ENCODE peak calls at places on chromosome 21, in four cellular contexts. N is tibial artery, Q is mucosa of descending colon, R is pancreas. T is an unnamed sample.

GRCh38 chr21:37536616-37537278 is 170.2 kb downstream of the DYRK1A start:
- DNase-seq in N (no peak), Q (no peak), R (no peak), T (no peak)

GRCh38 chr21:35113064-35113463 is 64.0 kb upstream of the RUNX1 start:
- DNase-seq in N (no peak), Q (no peak), R (no peak), T (no peak)

GRCh38 chr21:19684328-19684727 is 1280.7 kb upstream of the TMPRSS15 start:
- DNase-seq in N (no peak), Q (no peak), R (peak; percentile 32), T (no peak)

GRCh38 chr21:27464643-27465042 is 497.8 kb upstream of the ADAMTS5 start:
- DNase-seq in N (no peak), Q (no peak), R (no peak), T (no peak)

GRCh38 chr21:46093668-46094400 is 4.1 kb upstream of the COL6A2 start:
- DNase-seq in N (peak; percentile 68), Q (peak; percentile 50), R (peak; percentile 50), T (peak; percentile 39)

GRCh38 chr21:16211339-16212303 is 481.8 kb downstream of the USP25 start:
- DNase-seq in N (no peak), Q (no peak), R (no peak), T (no peak)

GRCh38 chr21:39845581-39846130 is 21.6 kb upstream of the PCP4 start:
- DNase-seq in N (no peak), Q (no peak), R (no peak), T (no peak)

GRCh38 chr21:44450999-44451398 is 4.3 kb upstream of the LRRC3 start:
- DNase-seq in N (no peak), Q (no peak), R (no peak), T (no peak)

GRCh38 chr21:14554948-14555347 is 8.8 kb upstream of the SAMSN1 start:
- DNase-seq in N (no peak), Q (no peak), R (no peak), T (no peak)

GRCh38 chr21:43866233-43866632 is 1.2 kb downstream of the AGPAT3 start:
- DNase-seq in N (no peak), Q (peak; percentile 63), R (no peak), T (peak; percentile 60)

GRCh38 chr21:45558044-45558721 is 15.9 kb upstream of the SLC19A1 start:
- DNase-seq in N (no peak), Q (no peak), R (peak; percentile 43), T (peak; percentile 22)

GRCh38 chr21:46667191-46667734 is 31.8 kb downstream of the PRMT2 start:
- DNase-seq in N (no peak), Q (no peak), R (peak; percentile 57), T (no peak)

GRCh38 chr21:36825683-36826082 is 126.8 kb downstream of the SIM2 start:
- DNase-seq in N (no peak), Q (no peak), R (no peak), T (no peak)

GRCh38 chr21:26849428-26850115 is 4.4 kb upstream of the ADAMTS1 start:
- DNase-seq in N (no peak), Q (no peak), R (no peak), T (no peak)

GRCh38 chr21:34611528-34611927 is 3.4 kb downstream of the RCAN1 start:
- DNase-seq in N (no peak), Q (no peak), R (no peak), T (no peak)

GRCh38 chr21:27206368-27206982 is 239.6 kb upstream of the ADAMTS5 start:
- DNase-seq in N (no peak), Q (no peak), R (no peak), T (no peak)

GRCh38 chr21:37145635-37146111 is 72.6 kb downstream of the TTC3 start:
- DNase-seq in N (no peak), Q (no peak), R (no peak), T (no peak)

GRCh38 chr21:45835301-45836267 is 146.0 kb upstream of the COL6A1 start:
- DNase-seq in N (no peak), Q (no peak), R (no peak), T (no peak)

GRCh38 chr21:45154511-45155508 is 80.4 kb downstream of the ADARB1 start:
- DNase-seq in N (peak; percentile 69), Q (no peak), R (no peak), T (no peak)

GRCh38 chr21:37868896-37869295 is 47.4 kb downstream of the KCNJ6 start:
- DNase-seq in N (no peak), Q (no peak), R (no peak), T (no peak)

GRCh38 chr21:36470294-36470693 is 9.6 kb downstream of the CLDN14 start:
- DNase-seq in N (no peak), Q (no peak), R (no peak), T (no peak)

GRCh38 chr21:46128983-46129571 is 26.3 kb downstream of the FTCD start:
- DNase-seq in N (peak; percentile 69), Q (peak; percentile 45), R (peak; percentile 43), T (peak; percentile 47)

GRCh38 chr21:15365751-15366392 is 301.1 kb upstream of the NRIP1 start:
- DNase-seq in N (no peak), Q (no peak), R (no peak), T (no peak)

GRCh38 chr21:28025111-28025510 is 967.6 kb downstream of the LTN1 start:
- DNase-seq in N (no peak), Q (no peak), R (no peak), T (no peak)

GRCh38 chr21:36839123-36839522 is 127.3 kb downstream of the HLCS start:
- DNase-seq in N (no peak), Q (no peak), R (no peak), T (no peak)

GRCh38 chr21:46148106-46148505 is 7.3 kb downstream of the FTCD start:
- DNase-seq in N (peak; percentile 51), Q (no peak), R (no peak), T (peak; percentile 9)

GRCh38 chr21:25708467-25709065 is 26.1 kb downstream of the ATP5PF start:
- DNase-seq in N (no peak), Q (no peak), R (no peak), T (no peak)

GRCh38 chr21:37460196-37460595 is 93.6 kb downstream of the DYRK1A start:
- DNase-seq in N (no peak), Q (no peak), R (no peak), T (no peak)

GRCh38 chr21:26444646-26445045 is 128.4 kb downstream of the CYYR1 start:
- DNase-seq in N (no peak), Q (no peak), R (no peak), T (no peak)

GRCh38 chr21:17455028-17455353 is 57.9 kb upstream of the CXADR start:
- DNase-seq in N (no peak), Q (no peak), R (no peak), T (no peak)
- H3K4me3 ChIP-seq in N (no peak overlapping the region), Q (no peak overlapping the region), R (no peak overlapping the region), T (no peak overlapping the region)

GRCh38 chr21:42656872-42657271 is 3.5 kb downstream of the PDE9A start:
- DNase-seq in N (no peak), Q (peak; percentile 25), R (no peak), T (no peak)

GRCh38 chr21:42659416-42660117 is 6.1 kb downstream of the PDE9A start:
- DNase-seq in N (no peak), Q (peak; percentile 40), R (no peak), T (no peak)

GRCh38 chr21:42657676-42658319 is 4.4 kb downstream of the PDE9A start:
- DNase-seq in N (no peak), Q (peak; percentile 40), R (no peak), T (no peak)

GRCh38 chr21:42660118-42660470 is 6.7 kb downstream of the PDE9A start:
- DNase-seq in N (no peak), Q (peak; percentile 22), R (no peak), T (no peak)

DNA sequence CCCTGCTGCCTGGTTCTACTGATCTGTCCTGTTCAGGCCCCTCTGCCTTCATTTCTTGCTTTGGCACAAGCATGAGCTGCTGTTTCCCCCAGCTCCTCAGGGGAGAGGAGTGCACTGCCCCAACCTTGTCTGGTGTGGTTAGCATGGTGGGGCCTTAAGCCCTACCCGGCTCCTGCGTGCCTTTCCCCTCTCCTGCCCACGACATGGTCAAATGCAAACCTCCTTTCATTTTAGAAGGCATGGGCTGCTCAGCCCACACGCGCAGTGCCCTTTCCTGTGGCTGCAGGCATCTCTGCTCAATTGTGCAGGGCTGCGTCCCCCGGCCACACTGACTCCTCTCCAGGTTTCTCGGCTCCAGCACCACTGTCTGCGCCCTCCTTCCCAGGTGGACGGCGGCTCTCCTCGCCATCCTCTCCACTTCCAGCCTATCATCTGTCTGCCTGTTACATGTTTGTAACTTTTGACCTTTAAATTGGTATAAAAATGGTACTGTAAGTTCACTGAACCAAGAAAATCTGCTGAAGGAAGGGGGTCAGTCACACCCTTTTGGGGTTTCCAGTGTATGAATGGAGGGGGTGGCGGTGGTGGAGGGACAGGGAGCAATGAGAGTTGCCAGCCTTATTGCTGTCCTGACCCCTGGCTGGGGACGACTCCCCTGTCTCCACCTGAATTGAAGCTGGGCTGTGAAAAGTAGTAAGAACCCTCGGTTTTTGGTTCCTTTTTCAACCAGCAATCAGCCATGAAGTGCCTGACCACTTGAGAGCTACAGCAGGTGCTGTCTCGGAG is 5.1 kb downstream of the PDE9A start:
- DNase-seq in N (no peak), Q (peak; percentile 33), R (no peak), T (no peak)
- H3K4me3 ChIP-seq in N (no peak overlapping the region), Q (no peak overlapping the region), R (no peak overlapping the region), T (no peak overlapping the region)

GRCh38 chr21:33230518-33231324 is 983 bp downstream of the IFNAR2 start:
- DNase-seq in N (peak; percentile 75), Q (peak; percentile 84), R (peak; percentile 65), T (no peak)

GRCh38 chr21:33229099-33229775 is 501 bp upstream of the IFNAR2 start:
- DNase-seq in N (no peak), Q (no peak), R (no peak), T (no peak)

GRCh38 chr21:33229776-33230517 is at the start of gene IFNAR2:
- DNase-seq in N (peak; percentile 84), Q (peak; percentile 88), R (peak; percentile 92), T (peak; percentile 68)

GRCh38 chr21:33232640-33233039 is 2.9 kb downstream of the IFNAR2 start:
- DNase-seq in N (no peak), Q (no peak), R (no peak), T (no peak)

DNA sequence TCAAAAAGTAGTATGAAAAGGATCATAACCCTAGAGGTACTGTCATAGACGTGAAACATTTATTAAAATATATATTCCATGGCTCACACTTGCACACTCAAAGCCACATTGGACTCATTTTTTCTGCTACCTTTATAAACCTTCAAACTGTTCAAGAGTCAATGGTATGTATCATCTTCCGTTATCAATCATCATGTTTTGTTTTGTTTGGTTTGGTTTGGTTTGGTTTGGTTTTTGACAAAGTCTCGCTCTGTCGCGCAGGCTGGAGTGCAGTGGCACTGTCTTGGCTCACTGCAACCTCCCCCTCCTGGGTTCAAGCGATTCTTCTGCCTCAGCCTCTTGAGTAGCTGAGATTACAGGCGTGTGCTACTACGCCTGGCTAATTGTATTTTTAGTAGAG is 1.8 kb downstream of the IFNAR2 start:
- DNase-seq in N (no peak), Q (no peak), R (no peak), T (no peak)
- H3K4me3 ChIP-seq in N (peak overlapping the region; percentile 100), Q (no peak overlapping the region), R (peak overlapping the region; percentile 91), T (no peak overlapping the region)

DNA sequence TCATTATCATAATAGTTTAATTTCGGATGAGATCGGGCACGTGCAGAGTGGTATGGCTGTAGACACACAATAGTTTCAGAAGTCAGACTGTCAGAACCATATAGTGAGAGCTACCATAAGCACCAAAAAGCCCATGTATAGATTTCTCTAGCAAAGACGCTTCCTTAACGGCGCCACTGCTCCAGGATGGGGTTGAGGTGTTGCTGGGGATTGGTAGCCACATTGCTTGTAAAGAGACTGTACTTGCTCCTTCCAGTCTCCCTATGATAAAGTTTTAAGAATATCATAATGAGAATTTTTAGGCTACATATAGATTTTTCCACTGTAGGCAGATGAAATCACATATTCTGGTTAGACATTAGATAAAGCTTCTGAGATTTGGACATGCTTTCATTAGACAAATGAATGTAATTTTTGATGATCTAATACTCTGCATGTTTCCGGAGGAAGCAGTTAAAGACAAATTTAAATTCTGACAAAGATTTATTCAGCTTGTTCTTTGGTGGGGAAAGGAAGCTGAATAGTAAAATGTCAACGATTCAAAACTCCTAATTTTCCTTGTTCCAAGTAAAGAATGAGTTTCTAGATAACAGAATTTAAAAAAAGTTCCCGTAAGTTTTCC is 77.7 kb downstream of the MAP3K7CL start:
- DNase-seq in N (no peak), Q (no peak), R (no peak), T (no peak)
- H3K4me3 ChIP-seq in N (no peak overlapping the region), Q (no peak overlapping the region), R (no peak overlapping the region), T (no peak overlapping the region)